ENCODE peak calls at places on chromosome 5, in four cellular contexts. One of them, this sample, is unnamed.

GRCh38 chr5:156686816-156687215 is 163.3 kb upstream of the PPP1R2B start:
- DNase-seq in NCI-H774: no peak
- DNase-seq in SHP77: no peak
- DNase-seq in caudate nucleus: no peak
- DNase-seq in this sample: no peak

GRCh38 chr5:116411101-116411571 is 163.5 kb downstream of the SEMA6A start:
- DNase-seq in NCI-H774: no peak
- DNase-seq in SHP77: no peak
- DNase-seq in caudate nucleus: no peak
- DNase-seq in this sample: no peak

GRCh38 chr5:36730537-36731216 is 124.3 kb downstream of the SLC1A3 start:
- DNase-seq in NCI-H774: peak; percentile 72
- DNase-seq in SHP77: no peak
- DNase-seq in caudate nucleus: no peak
- DNase-seq in this sample: peak; percentile 24

GRCh38 chr5:68285857-68286611 is 70.5 kb downstream of the PIK3R1 start:
- DNase-seq in NCI-H774: no peak
- DNase-seq in SHP77: no peak
- DNase-seq in caudate nucleus: no peak
- DNase-seq in this sample: no peak

GRCh38 chr5:146706321-146706972 is 172.1 kb downstream of the PPP2R2B start:
- DNase-seq in NCI-H774: no peak
- DNase-seq in SHP77: no peak
- DNase-seq in caudate nucleus: no peak
- DNase-seq in this sample: no peak

GRCh38 chr5:83285661-83286398 is 185.7 kb upstream of the VCAN start:
- DNase-seq in NCI-H774: no peak
- DNase-seq in SHP77: no peak
- DNase-seq in caudate nucleus: no peak
- DNase-seq in this sample: no peak

GRCh38 chr5:57185301-57185700 is 11.4 kb downstream of the GPBP1 start:
- DNase-seq in NCI-H774: no peak
- DNase-seq in SHP77: no peak
- DNase-seq in caudate nucleus: no peak
- DNase-seq in this sample: no peak

GRCh38 chr5:159286420-159287035 is 23.4 kb downstream of the UBLCP1 start:
- DNase-seq in NCI-H774: no peak
- DNase-seq in SHP77: peak; percentile 7
- DNase-seq in caudate nucleus: no peak
- DNase-seq in this sample: no peak

This sample was measured in DMS153.